ENCODE peak calls at places on chromosomes 16 and 17, in five cellular contexts. One of them, this sample, is unnamed.

GRCh38 chr16:30565526-30565925 is 6.0 kb downstream of the ZNF688 start:
- DNase-seq in ecto neural progenitor cell: no peak
- DNase-seq in HFFc6: no peak
- DNase-seq in upper lobe of left lung: no peak
- DNase-seq in activated T-cell treated with anti-CD3 and anti-CD28 coated beads, Interleukin-2, amount 50 U/mL, for 72 hours: no peak
- DNase-seq in this sample: no peak

GRCh38 chr16:23187341-23187740 is 4.8 kb downstream of the SCNN1G start:
- DNase-seq in ecto neural progenitor cell: no peak
- DNase-seq in HFFc6: no peak
- DNase-seq in upper lobe of left lung: no peak
- DNase-seq in activated T-cell treated with anti-CD3 and anti-CD28 coated beads, Interleukin-2, amount 50 U/mL, for 72 hours: no peak
- DNase-seq in this sample: no peak

GRCh38 chr17:82848022-82848592 is 8.3 kb upstream of the ZNF750 start:
- DNase-seq in ecto neural progenitor cell: no peak
- DNase-seq in HFFc6: no peak
- DNase-seq in upper lobe of left lung: peak
- DNase-seq in activated T-cell treated with anti-CD3 and anti-CD28 coated beads, Interleukin-2, amount 50 U/mL, for 72 hours: peak
- DNase-seq in this sample: peak

GRCh38 chr17:2190014-2190413 is 113.6 kb downstream of the SMG6 start:
- DNase-seq in ecto neural progenitor cell: no peak
- DNase-seq in HFFc6: no peak
- DNase-seq in upper lobe of left lung: no peak
- DNase-seq in activated T-cell treated with anti-CD3 and anti-CD28 coated beads, Interleukin-2, amount 50 U/mL, for 72 hours: no peak
- DNase-seq in this sample: no peak

GRCh38 chr16:71542377-71542776 is 16.2 kb downstream of the CHST4 start:
- DNase-seq in ecto neural progenitor cell: peak
- DNase-seq in HFFc6: no peak
- DNase-seq in upper lobe of left lung: peak
- DNase-seq in activated T-cell treated with anti-CD3 and anti-CD28 coated beads, Interleukin-2, amount 50 U/mL, for 72 hours: peak
- DNase-seq in this sample: peak

GRCh38 chr16:89798832-89799370 is 17.5 kb downstream of the FANCA start:
- DNase-seq in ecto neural progenitor cell: no peak
- DNase-seq in HFFc6: no peak
- DNase-seq in upper lobe of left lung: no peak
- DNase-seq in activated T-cell treated with anti-CD3 and anti-CD28 coated beads, Interleukin-2, amount 50 U/mL, for 72 hours: no peak
- DNase-seq in this sample: no peak

GRCh38 chr17:37358098-37358829 is 17.5 kb upstream of the C17orf78 start:
- DNase-seq in ecto neural progenitor cell: peak
- DNase-seq in HFFc6: peak
- DNase-seq in upper lobe of left lung: peak
- DNase-seq in activated T-cell treated with anti-CD3 and anti-CD28 coated beads, Interleukin-2, amount 50 U/mL, for 72 hours: peak
- DNase-seq in this sample: peak

GRCh38 chr17:50129946-50130777 is at the start of gene SAMD14:
- DNase-seq in ecto neural progenitor cell: no peak
- DNase-seq in HFFc6: no peak
- DNase-seq in upper lobe of left lung: no peak
- DNase-seq in activated T-cell treated with anti-CD3 and anti-CD28 coated beads, Interleukin-2, amount 50 U/mL, for 72 hours: peak
- DNase-seq in this sample: peak

GRCh38 chr17:14133104-14133503 is 63.8 kb downstream of the COX10 start:
- DNase-seq in ecto neural progenitor cell: no peak
- DNase-seq in HFFc6: no peak
- DNase-seq in upper lobe of left lung: no peak
- DNase-seq in activated T-cell treated with anti-CD3 and anti-CD28 coated beads, Interleukin-2, amount 50 U/mL, for 72 hours: no peak
- DNase-seq in this sample: no peak

GRCh38 chr17:58005031-58005727 is 1.9 kb downstream of the SRSF1 start:
- DNase-seq in ecto neural progenitor cell: no peak
- DNase-seq in HFFc6: no peak
- DNase-seq in upper lobe of left lung: no peak
- DNase-seq in activated T-cell treated with anti-CD3 and anti-CD28 coated beads, Interleukin-2, amount 50 U/mL, for 72 hours: no peak
- DNase-seq in this sample: no peak

GRCh38 chr16:11342021-11342855 is 3.0 kb upstream of the RMI2 start:
- DNase-seq in ecto neural progenitor cell: no peak
- DNase-seq in HFFc6: no peak
- DNase-seq in upper lobe of left lung: no peak
- DNase-seq in activated T-cell treated with anti-CD3 and anti-CD28 coated beads, Interleukin-2, amount 50 U/mL, for 72 hours: peak
- DNase-seq in this sample: peak

GRCh38 chr17:64024781-64025731 is 4.6 kb upstream of the ICAM2 start:
- DNase-seq in ecto neural progenitor cell: no peak
- DNase-seq in HFFc6: peak
- DNase-seq in upper lobe of left lung: no peak
- DNase-seq in activated T-cell treated with anti-CD3 and anti-CD28 coated beads, Interleukin-2, amount 50 U/mL, for 72 hours: peak
- DNase-seq in this sample: peak

This sample was measured in stimulated activated naive CD8-positive, alpha-beta T cell treated with anti-CD3 and anti-CD28 coated beads, Interleukin-15, amount 100 ng/mL, for 72 hours.